ENCODE peak calls at places on chromosome 22, in ten cellular contexts. Q, P, H, B, S, X, T, J, E and K are unnamed samples.

GRCh38 chr22:32389685-32390084 is 22.4 kb downstream of the RTCB start:
- DNase-seq in Q (peak; percentile 74), P (no peak), H (peak; percentile 27), B (no peak), S (no peak), X (no peak), T (peak; percentile 28), J (peak; percentile 18), E (no peak), K (no peak)

GRCh38 chr22:44898236-44898635 is 111.6 kb downstream of the PHF21B start:
- DNase-seq in Q (no peak), P (no peak), H (no peak), B (no peak), S (no peak), X (no peak), T (no peak), J (no peak), E (no peak), K (no peak)

GRCh38 chr22:26777402-26777801 is 120.0 kb downstream of the MIAT start:
- DNase-seq in Q (peak; percentile 93), P (no peak), H (no peak), B (no peak), S (no peak), X (no peak), T (no peak), J (peak; percentile 41), E (no peak), K (no peak)

GRCh38 chr22:46969491-46969890 is 207.0 kb downstream of the TBC1D22A start:
- DNase-seq in Q (no peak), P (no peak), H (no peak), B (no peak), S (no peak), X (no peak), T (no peak), J (no peak), E (no peak), K (peak; percentile 90)

GRCh38 chr22:20550851-20551744 is 43.7 kb downstream of the MED15 start:
- DNase-seq in Q (peak; percentile 52), P (no peak), H (peak; percentile 73), B (no peak), S (no peak), X (no peak), T (no peak), J (peak; percentile 84), E (no peak), K (peak; percentile 62)

GRCh38 chr22:46446799-46447198 is 90.6 kb downstream of the CELSR1 start:
- DNase-seq in Q (no peak), P (no peak), H (no peak), B (no peak), S (no peak), X (no peak), T (no peak), J (peak; percentile 25), E (no peak), K (no peak)

GRCh38 chr22:44098966-44099530 is 74.9 kb downstream of the PARVB start:
- DNase-seq in Q (no peak), P (no peak), H (no peak), B (no peak), S (no peak), X (no peak), T (no peak), J (no peak), E (no peak), K (no peak)

GRCh38 chr22:30183861-30184278 is 62.7 kb downstream of the LIF start:
- DNase-seq in Q (no peak), P (no peak), H (peak; percentile 71), B (peak; percentile 27), S (no peak), X (no peak), T (no peak), J (peak; percentile 32), E (no peak), K (no peak)

GRCh38 chr22:25202290-25202921 is 2.7 kb downstream of the CRYBB3 start:
- DNase-seq in Q (peak; percentile 85), P (peak; percentile 62), H (peak; percentile 49), B (peak; percentile 33), S (peak; percentile 62), X (peak; percentile 41), T (peak; percentile 80), J (peak; percentile 69), E (no peak), K (peak; percentile 85)

GRCh38 chr22:34669001-34669400 is 397.0 kb upstream of the ISX start:
- DNase-seq in Q (no peak), P (no peak), H (no peak), B (peak; percentile 65), S (no peak), X (no peak), T (no peak), J (no peak), E (no peak), K (no peak)

GRCh38 chr22:25021976-25022711 is 69.6 kb downstream of the KIAA1671 start:
- DNase-seq in Q (no peak), P (no peak), H (no peak), B (no peak), S (peak; percentile 73), X (no peak), T (no peak), J (no peak), E (no peak), K (no peak)

GRCh38 chr22:29154364-29155048 is 51.2 kb upstream of the EMID1 start:
- DNase-seq in Q (peak; percentile 85), P (peak; percentile 85), H (peak; percentile 44), B (peak; percentile 37), S (peak; percentile 71), X (peak; percentile 51), T (peak; percentile 93), J (peak; percentile 73), E (peak; percentile 25), K (peak; percentile 88)

GRCh38 chr22:43011079-43011478 is 3.9 kb downstream of the PACSIN2 start:
- DNase-seq in Q (peak; percentile 75), P (no peak), H (no peak), B (no peak), S (peak; percentile 67), X (no peak), T (no peak), J (no peak), E (no peak), K (no peak)

GRCh38 chr22:47055921-47056320 is 293.5 kb downstream of the TBC1D22A start:
- DNase-seq in Q (no peak), P (no peak), H (no peak), B (no peak), S (no peak), X (no peak), T (no peak), J (no peak), E (no peak), K (no peak)

GRCh38 chr22:41401781-41402648 is 20.3 kb downstream of the TEF start:
- DNase-seq in Q (no peak), P (no peak), H (peak; percentile 6), B (peak; percentile 70), S (peak; percentile 88), X (peak; percentile 69), T (no peak), J (peak; percentile 88), E (no peak), K (no peak)
- TF ChIP-seq CTCF in Q (no peak), P (no peak), H (no peak), B (no peak), S (no peak), X (no peak), T (no peak), J (no peak), E (no peak), K (no peak)

GRCh38 chr22:21948390-21948789 is 4.3 kb downstream of the PPM1F start:
- DNase-seq in Q (no peak), P (no peak), H (no peak), B (no peak), S (no peak), X (no peak), T (no peak), J (no peak), E (no peak), K (no peak)
- TF ChIP-seq CTCF in Q (no peak), P (no peak), H (no peak), B (no peak), S (no peak), X (no peak), T (no peak), J (no peak), E (no peak), K (no peak)

GRCh38 chr22:50454556-50455075 is 20.2 kb downstream of the SBF1 start:
- DNase-seq in Q (no peak), P (no peak), H (no peak), B (no peak), S (no peak), X (no peak), T (no peak), J (no peak), E (no peak), K (no peak)

GRCh38 chr22:50459016-50459415 is 15.8 kb downstream of the SBF1 start:
- DNase-seq in Q (no peak), P (no peak), H (no peak), B (no peak), S (no peak), X (no peak), T (no peak), J (no peak), E (no peak), K (no peak)

GRCh38 chr22:50455201-50455600 is 19.6 kb downstream of the SBF1 start:
- DNase-seq in Q (no peak), P (no peak), H (no peak), B (no peak), S (no peak), X (no peak), T (no peak), J (no peak), E (no peak), K (no peak)

GRCh38 chr22:50456026-50456425 is 18.8 kb downstream of the SBF1 start:
- DNase-seq in Q (no peak), P (no peak), H (no peak), B (no peak), S (no peak), X (no peak), T (no peak), J (no peak), E (no peak), K (no peak)

DNA sequence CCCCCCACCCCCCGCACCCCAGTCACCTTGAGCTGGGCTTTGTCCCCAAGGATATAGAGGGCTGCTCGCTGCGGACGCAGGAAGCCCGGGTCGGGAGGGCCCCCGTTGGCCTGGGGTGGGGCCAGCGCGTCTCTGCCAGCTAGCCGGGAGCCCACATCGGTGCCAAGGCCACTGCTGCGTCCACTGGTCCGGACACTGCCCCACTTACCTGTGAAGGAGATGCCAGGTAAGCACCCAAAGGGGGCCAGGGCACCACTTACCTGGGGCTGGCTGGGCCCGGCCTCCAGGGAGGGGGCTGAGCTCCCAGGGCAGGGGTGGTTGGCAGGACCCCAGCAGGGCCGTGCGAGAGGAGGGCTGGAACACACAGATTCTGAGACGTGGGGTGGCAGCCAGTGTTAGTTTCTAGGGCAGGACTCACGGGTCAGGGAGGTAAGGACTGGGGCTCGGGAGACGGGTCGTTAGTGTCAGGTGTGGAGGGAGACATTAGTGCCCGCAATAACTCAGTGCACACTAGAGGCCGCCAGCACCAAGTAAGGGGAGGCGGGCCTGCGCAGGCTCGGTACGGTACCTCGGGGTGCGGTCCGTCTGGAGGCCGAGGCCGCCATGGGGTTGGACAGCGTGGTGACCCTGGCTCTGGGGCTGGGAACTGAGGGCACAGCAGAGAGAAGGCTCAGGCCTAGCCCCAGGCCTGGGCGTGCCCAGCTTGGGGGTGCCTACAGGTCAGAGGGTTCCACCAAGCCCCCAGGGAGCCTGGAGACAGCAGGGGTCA is 18.2 kb downstream of the SBF1 start:
- DNase-seq in Q (peak; percentile 62), P (no peak), H (no peak), B (no peak), S (no peak), X (no peak), T (no peak), J (no peak), E (no peak), K (no peak)
- TF ChIP-seq CTCF in Q (peak; percentile 48), P (peak; percentile 21), H (peak; percentile 51), B (no peak), S (no peak), X (no peak), T (no peak), J (peak; percentile 9), E (no peak), K (no peak)

GRCh38 chr22:19062139-19062789 is 59.9 kb downstream of the DGCR2 start:
- DNase-seq in Q (no peak), P (no peak), H (no peak), B (no peak), S (peak; percentile 40), X (no peak), T (no peak), J (no peak), E (no peak), K (no peak)
- TF ChIP-seq CTCF in Q (no peak), P (no peak), H (no peak), B (no peak), S (no peak), X (no peak), T (no peak), J (no peak), E (no peak), K (no peak)